ENCODE peak calls at places on chromosome 14, in four cellular contexts. B is CD4-positive, alpha-beta T cell; R is T follicular helper cell; E is NCI-H1105. G is an unnamed sample.

GRCh38 chr14:104972301-104973211 is 5.6 kb downstream of the AHNAK2 start:
- DNase-seq in R (no peak), E (no peak), B (no peak), G (peak)

GRCh38 chr14:31961881-31962280 is 115.2 kb upstream of the ARHGAP5 start:
- DNase-seq in E (no peak), R (no peak), B (no peak), G (no peak)

GRCh38 chr14:77181603-77182437 is at the start of gene TMEM63C:
- DNase-seq in R (peak), B (peak), E (peak), G (no peak)

GRCh38 chr14:77607741-77608302 is 8.6 kb downstream of the SPTLC2 start:
- DNase-seq in R (no peak), B (no peak), E (no peak), G (no peak)

GRCh38 chr14:62307844-62308243 is 545.6 kb downstream of the SNAPC1 start:
- DNase-seq in R (no peak), E (no peak), B (no peak), G (no peak)

GRCh38 chr14:33914676-33915516 is 36.0 kb downstream of the EGLN3 start:
- DNase-seq in E (no peak), B (no peak), R (no peak), G (no peak)

GRCh38 chr14:66511849-66512248 is 3.9 kb downstream of the GPHN start:
- DNase-seq in E (no peak), B (no peak), R (no peak), G (no peak)

GRCh38 chr14:79074501-79074900 is 904.3 kb downstream of the NRXN3 start:
- DNase-seq in R (no peak), B (no peak), E (no peak), G (no peak)

GRCh38 chr14:88352299-88353097 is 29.4 kb upstream of the KCNK10 start:
- DNase-seq in R (no peak), B (no peak), E (peak), G (no peak)

GRCh38 chr14:67934087-67934486 is 114.5 kb downstream of the RAD51B start:
- DNase-seq in E (peak), B (no peak), R (no peak), G (peak)

GRCh38 chr14:78005325-78005724 is 164.8 kb upstream of the NRXN3 start:
- DNase-seq in B (no peak), E (no peak), R (no peak), G (peak)

GRCh38 chr14:62098357-62098756 is 336.1 kb downstream of the SNAPC1 start:
- DNase-seq in E (no peak), B (no peak), R (no peak), G (no peak)

GRCh38 chr14:92397140-92397815 is 74.3 kb downstream of the SLC24A4 start:
- DNase-seq in B (no peak), R (no peak), E (no peak), G (peak)

GRCh38 chr14:59439256-59440015 is 25.7 kb downstream of the GPR135 start:
- DNase-seq in B (no peak), R (no peak), E (no peak), G (peak)

GRCh38 chr14:88323086-88323519 is at the start of gene KCNK10:
- DNase-seq in B (no peak), E (peak), R (no peak), G (no peak)

GRCh38 chr14:103195828-103196615 is 72.8 kb downstream of the TNFAIP2 start:
- DNase-seq in B (no peak), R (no peak), E (no peak), G (no peak)

GRCh38 chr14:55835985-55836384 is 256.0 kb downstream of the KTN1 start:
- DNase-seq in B (no peak), E (no peak), R (no peak), G (no peak)

GRCh38 chr14:75634848-75635247 is 25.8 kb downstream of the ERG28 start:
- DNase-seq in E (no peak), B (no peak), R (no peak), G (no peak)

GRCh38 chr14:37553935-37554550 is 41.0 kb downstream of the FOXA1 start:
- DNase-seq in R (no peak), E (no peak), B (no peak), G (no peak)

GRCh38 chr14:92440345-92441003 is 73.1 kb upstream of the RIN3 start:
- DNase-seq in E (no peak), B (no peak), R (no peak), G (no peak)

GRCh38 chr14:44170554-44170953 is 336.5 kb downstream of the FSCB start:
- DNase-seq in R (no peak), E (no peak), B (no peak), G (no peak)

G was measured in fibroblast of gingiva.